ENCODE peak calls at places on chromosomes 3 and 15, in four cellular contexts. One of them, this sample, is unnamed.

GRCh38 chr15:69172854-69173253 is 12.4 kb downstream of the GLCE start:
- DNase-seq in stimulated activated CD4-positive, alpha-beta T cell treated with anti-CD3 and anti-CD28 coated beads, TNF-alpha, amount 100 ng/mL, for 24 hours: no peak
- DNase-seq in GM10248: no peak
- DNase-seq in K562: no peak
- DNase-seq in this sample: no peak

GRCh38 chr3:114217266-114217665 is 20.1 kb downstream of the ZNF80 start:
- DNase-seq in stimulated activated CD4-positive, alpha-beta T cell treated with anti-CD3 and anti-CD28 coated beads, TNF-alpha, amount 100 ng/mL, for 24 hours: no peak
- DNase-seq in GM10248: no peak
- DNase-seq in K562: no peak
- DNase-seq in this sample: no peak

GRCh38 chr3:9102240-9102841 is 139.1 kb upstream of the RAD18 start:
- DNase-seq in K562: no peak
- DNase-seq in GM10248: no peak
- DNase-seq in stimulated activated CD4-positive, alpha-beta T cell treated with anti-CD3 and anti-CD28 coated beads, TNF-alpha, amount 100 ng/mL, for 24 hours: no peak
- DNase-seq in this sample: peak; percentile 17

GRCh38 chr3:160616721-160617120 is 51.4 kb upstream of the KPNA4 start:
- DNase-seq in stimulated activated CD4-positive, alpha-beta T cell treated with anti-CD3 and anti-CD28 coated beads, TNF-alpha, amount 100 ng/mL, for 24 hours: no peak
- DNase-seq in GM10248: no peak
- DNase-seq in K562: no peak
- DNase-seq in this sample: peak; percentile 45

GRCh38 chr3:186359078-186359477 is 3.0 kb downstream of the DGKG start:
- DNase-seq in K562: no peak
- DNase-seq in stimulated activated CD4-positive, alpha-beta T cell treated with anti-CD3 and anti-CD28 coated beads, TNF-alpha, amount 100 ng/mL, for 24 hours: no peak
- DNase-seq in GM10248: no peak
- DNase-seq in this sample: no peak

GRCh38 chr3:157318639-157319288 is 117.9 kb upstream of the PTX3 start:
- DNase-seq in stimulated activated CD4-positive, alpha-beta T cell treated with anti-CD3 and anti-CD28 coated beads, TNF-alpha, amount 100 ng/mL, for 24 hours: no peak
- DNase-seq in K562: no peak
- DNase-seq in GM10248: no peak
- DNase-seq in this sample: no peak

GRCh38 chr15:75661041-75661778 is 13.5 kb downstream of the SNX33 start:
- DNase-seq in stimulated activated CD4-positive, alpha-beta T cell treated with anti-CD3 and anti-CD28 coated beads, TNF-alpha, amount 100 ng/mL, for 24 hours: no peak
- DNase-seq in GM10248: no peak
- DNase-seq in K562: no peak
- DNase-seq in this sample: no peak

GRCh38 chr3:45012577-45012976 is 13.5 kb upstream of the CLEC3B start:
- DNase-seq in GM10248: no peak
- DNase-seq in stimulated activated CD4-positive, alpha-beta T cell treated with anti-CD3 and anti-CD28 coated beads, TNF-alpha, amount 100 ng/mL, for 24 hours: no peak
- DNase-seq in K562: no peak
- DNase-seq in this sample: no peak

GRCh38 chr3:104437891-104438290 is 928.8 kb upstream of the ALCAM start:
- DNase-seq in GM10248: no peak
- DNase-seq in stimulated activated CD4-positive, alpha-beta T cell treated with anti-CD3 and anti-CD28 coated beads, TNF-alpha, amount 100 ng/mL, for 24 hours: no peak
- DNase-seq in K562: no peak
- DNase-seq in this sample: no peak

GRCh38 chr3:65376426-65376825 is 662.3 kb downstream of the MAGI1 start:
- DNase-seq in stimulated activated CD4-positive, alpha-beta T cell treated with anti-CD3 and anti-CD28 coated beads, TNF-alpha, amount 100 ng/mL, for 24 hours: no peak
- DNase-seq in GM10248: no peak
- DNase-seq in K562: no peak
- DNase-seq in this sample: no peak